ENCODE peak calls at places on chromosomes 11 and 22, in eight cellular contexts. U is tibial artery; W is IMR-90; Q is pancreas; P is activated CD4-positive, CD25-positive, alpha-beta regulatory T cell; Y is NCI-H1048; F is H4; G is HEK293T. O is an unnamed sample.

GRCh38 chr22:48464246-48464645 is 1363.4 kb downstream of the BRD1 start:
- DNase-seq in Q (no peak), Y (no peak), G (no peak), F (no peak), W (no peak), P (no peak), U (peak), O (no peak)

GRCh38 chr22:50507421-50507990 is at the start of gene LMF2:
- DNase-seq in P (peak), F (peak), W (no peak), Y (no peak), Q (peak), U (peak), G (peak), O (peak)

GRCh38 chr11:34926101-34926830 is 9.8 kb downstream of the PDHX start:
- DNase-seq in W (peak), U (no peak), F (peak), P (no peak), Y (peak), Q (no peak), G (peak), O (no peak)

GRCh38 chr11:126546694-126547093 is 191.2 kb downstream of the ST3GAL4 start:
- DNase-seq in W (no peak), F (no peak), Q (no peak), Y (no peak), G (no peak), U (no peak), P (no peak), O (no peak)

GRCh38 chr11:112525270-112525669 is 264.6 kb upstream of the PLET1 start:
- DNase-seq in W (no peak), P (no peak), F (peak), Q (no peak), G (no peak), U (peak), Y (no peak), O (peak)

GRCh38 chr22:35172452-35172851 is 84.8 kb upstream of the HMGXB4 start:
- DNase-seq in W (no peak), P (no peak), Q (no peak), G (no peak), Y (no peak), F (no peak), U (no peak), O (no peak)

GRCh38 chr22:42547562-42547961 is 6.2 kb upstream of the SERHL2 start:
- DNase-seq in Q (no peak), U (no peak), W (no peak), Y (no peak), F (no peak), G (no peak), P (no peak), O (no peak)

GRCh38 chr22:22870577-22871398 is 16.8 kb upstream of the IGLL5 start:
- DNase-seq in U (no peak), Y (no peak), W (no peak), F (no peak), Q (no peak), P (no peak), G (peak), O (no peak)

GRCh38 chr11:16572946-16573345 is 165.5 kb upstream of the C11orf58 start:
- DNase-seq in G (peak), P (no peak), U (no peak), W (peak), F (no peak), Q (no peak), Y (no peak), O (no peak)

GRCh38 chr11:65355013-65355775 is 643 bp downstream of the TIGD3 start:
- DNase-seq in Q (peak), Y (no peak), W (no peak), U (no peak), G (peak), P (peak), F (no peak), O (no peak)

GRCh38 chr11:84899134-84899533 is 728.0 kb downstream of the DLG2 start:
- DNase-seq in Y (no peak), Q (no peak), P (no peak), U (no peak), F (no peak), G (no peak), W (no peak), O (no peak)

GRCh38 chr11:1867381-1867780 is 14.5 kb downstream of the LSP1 start:
- DNase-seq in Y (no peak), U (no peak), G (no peak), Q (peak), W (no peak), P (no peak), F (no peak), O (no peak)

GRCh38 chr11:125275905-125276634 is 111.5 kb downstream of the PKNOX2 start:
- DNase-seq in P (no peak), W (peak), Y (no peak), F (no peak), Q (no peak), U (no peak), G (no peak), O (no peak)

GRCh38 chr11:60831143-60831500 is 10.8 kb upstream of the CCDC86 start:
- DNase-seq in Y (peak), U (peak), P (peak), Q (peak), G (peak), F (peak), W (peak), O (peak)

GRCh38 chr11:37830532-37830931 is 1232.5 kb upstream of the RAG2 start:
- DNase-seq in Y (no peak), W (no peak), U (no peak), P (no peak), F (peak), G (no peak), Q (no peak), O (no peak)

GRCh38 chr11:59710136-59710847 is 3.4 kb downstream of the OR10V1 start:
- DNase-seq in Y (no peak), W (peak), U (no peak), F (no peak), G (no peak), P (no peak), Q (no peak), O (no peak)

GRCh38 chr22:49570032-49570848 is 257.4 kb downstream of the BRD1 start:
- DNase-seq in Y (no peak), U (peak), W (no peak), Q (no peak), G (no peak), F (no peak), P (no peak), O (peak)

GRCh38 chr22:43471186-43471585 is 59.4 kb downstream of the MPPED1 start:
- DNase-seq in P (no peak), Q (no peak), W (no peak), Y (no peak), U (no peak), F (no peak), G (no peak), O (no peak)

O was measured in left lung.